ENCODE peak calls at places on chromosomes 6 and 20, in six cellular contexts. H is neuronal stem cell, U is H1, T is IMR-90, A is mesenchymal stem cell, S is trophoblast cell. X is an unnamed sample.
A peak's percentile ranks its signal among the peaks of the same experiment; 100 is the strongest.

GRCh38 chr6:24495516-24495847 is 713 bp downstream of the ALDH5A1 start:
- DNase-seq in A (peak; percentile 41), U (no peak), T (peak; percentile 14), S (no peak), H (no peak), X (peak; percentile 75)

GRCh38 chr6:42030585-42031506 is 19.5 kb upstream of the TAF8 start:
- DNase-seq in U (no peak), S (no peak), A (peak; percentile 68), T (no peak), H (no peak), X (no peak)

GRCh38 chr6:62615366-62616015 is 329.5 kb upstream of the KHDRBS2 start:
- DNase-seq in S (no peak), T (no peak), A (no peak), H (no peak), U (no peak), X (no peak)

GRCh38 chr6:3620389-3620788 is 131.1 kb downstream of the PXDC1 start:
- DNase-seq in A (no peak), H (no peak), U (no peak), S (no peak), T (no peak), X (no peak)

GRCh38 chr6:133512410-133513016 is 271.4 kb downstream of the EYA4 start:
- DNase-seq in H (peak; percentile 64), U (no peak), S (peak; percentile 24), A (peak; percentile 65), T (peak; percentile 67), X (peak; percentile 39)

GRCh38 chr6:106037060-106037459 is 49.1 kb upstream of the PRDM1 start:
- DNase-seq in H (no peak), S (no peak), T (peak; percentile 85), U (no peak), A (no peak), X (no peak)

GRCh38 chr6:32047539-32047854 is 9.3 kb downstream of the CYP21A2 start:
- DNase-seq in A (no peak), S (no peak), T (no peak), H (no peak), U (no peak), X (no peak)

GRCh38 chr20:58847483-58847882 is 3.2 kb downstream of the GNAS-AS1 start:
- DNase-seq in T (no peak), H (no peak), U (no peak), A (no peak), S (no peak), X (no peak)

GRCh38 chr6:99151634-99152344 is 197.7 kb downstream of the FAXC start:
- DNase-seq in T (peak; percentile 28), S (peak; percentile 33), H (peak; percentile 42), U (peak; percentile 33), A (peak; percentile 10), X (peak; percentile 78)

GRCh38 chr6:43276180-43277082 is 21.6 kb upstream of the SLC22A7 start:
- DNase-seq in H (no peak), T (no peak), U (no peak), S (no peak), A (peak; percentile 47), X (no peak)

GRCh38 chr6:131958551-131959470 is 7.6 kb upstream of the CCN2 start:
- DNase-seq in U (no peak), S (no peak), T (no peak), A (no peak), H (no peak), X (no peak)

GRCh38 chr6:41779793-41780622 is at the start of gene FRS3:
- DNase-seq in T (peak; percentile 92), H (peak; percentile 99), U (peak; percentile 95), S (peak; percentile 94), A (peak; percentile 91), X (peak; percentile 97)

GRCh38 chr20:4066551-4066950 is 51.2 kb upstream of the RNF24 start:
- DNase-seq in T (no peak), H (no peak), S (no peak), U (no peak), A (no peak), X (no peak)

GRCh38 chr6:41704028-41704427 is 31.4 kb downstream of the TFEB start:
- DNase-seq in T (no peak), A (no peak), H (no peak), U (no peak), S (no peak), X (no peak)

GRCh38 chr6:161522286-161522685 is 248.4 kb upstream of the AGPAT4 start:
- DNase-seq in T (no peak), A (no peak), H (no peak), S (no peak), U (no peak), X (no peak)

GRCh38 chr20:44590980-44591778 is 8.8 kb downstream of the PKIG start:
- DNase-seq in U (no peak), A (no peak), S (no peak), H (no peak), T (no peak), X (no peak)

GRCh38 chr6:43495409-43495941 is 14.7 kb downstream of the LRRC73 start:
- DNase-seq in T (no peak), H (no peak), U (no peak), S (peak; percentile 94), A (peak; percentile 32), X (no peak)

GRCh38 chr6:28953039-28953872 is 29.5 kb upstream of the TRIM27 start:
- DNase-seq in H (peak; percentile 43), S (peak; percentile 57), A (peak; percentile 69), T (peak; percentile 72), U (peak; percentile 41), X (no peak)

GRCh38 chr6:98579089-98579488 is 255.3 kb upstream of the POU3F2 start:
- DNase-seq in A (no peak), S (no peak), T (no peak), H (no peak), U (no peak), X (no peak)

DNA sequence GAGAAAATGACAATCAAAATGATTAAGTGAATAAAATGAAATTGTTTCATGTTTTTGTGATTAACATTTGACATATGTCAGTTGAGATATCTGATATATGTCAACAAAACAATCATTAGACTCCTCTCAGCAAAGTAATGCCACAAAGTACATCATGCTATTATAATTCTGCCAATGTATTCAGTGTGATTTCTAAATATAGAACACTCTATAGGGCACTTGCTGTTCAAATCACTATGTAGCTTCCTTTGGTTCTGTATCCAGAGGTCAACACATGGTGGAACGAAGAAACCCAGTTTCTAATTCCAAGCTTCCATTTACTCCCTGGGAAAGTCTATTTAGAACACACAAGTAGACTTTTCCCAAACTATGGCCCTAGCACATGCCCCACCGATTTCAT is 227.5 kb upstream of the FAM83B start:
- DNase-seq in H (no peak), U (no peak), A (no peak), T (no peak), S (no peak), X (no peak)
- H3K14ac ChIP-seq in H (no peak overlapping the region), U (no peak overlapping the region), A (no peak overlapping the region), T (peak overlapping the region; percentile 63), S (no peak overlapping the region), X (no peak overlapping the region)

GRCh38 chr6:169726049-169726400 is 1.7 kb upstream of the PHF10 start:
- DNase-seq in T (no peak), U (no peak), S (no peak), H (no peak), A (no peak), X (no peak)

GRCh38 chr6:169725270-169726048 is 1.2 kb upstream of the PHF10 start:
- DNase-seq in H (peak; percentile 78), A (peak; percentile 96), S (peak; percentile 85), U (no peak), T (peak; percentile 94), X (peak; percentile 66)

GRCh38 chr6:169723991-169724553 is at the start of gene PHF10:
- DNase-seq in U (no peak), T (no peak), A (peak; percentile 37), S (no peak), H (peak; percentile 56), X (no peak)

GRCh38 chr6:169723200-169723909 is 945 bp downstream of the PHF10 start:
- DNase-seq in A (peak; percentile 76), H (peak; percentile 35), S (peak; percentile 65), U (no peak), T (peak; percentile 66), X (peak; percentile 53)

DNA sequence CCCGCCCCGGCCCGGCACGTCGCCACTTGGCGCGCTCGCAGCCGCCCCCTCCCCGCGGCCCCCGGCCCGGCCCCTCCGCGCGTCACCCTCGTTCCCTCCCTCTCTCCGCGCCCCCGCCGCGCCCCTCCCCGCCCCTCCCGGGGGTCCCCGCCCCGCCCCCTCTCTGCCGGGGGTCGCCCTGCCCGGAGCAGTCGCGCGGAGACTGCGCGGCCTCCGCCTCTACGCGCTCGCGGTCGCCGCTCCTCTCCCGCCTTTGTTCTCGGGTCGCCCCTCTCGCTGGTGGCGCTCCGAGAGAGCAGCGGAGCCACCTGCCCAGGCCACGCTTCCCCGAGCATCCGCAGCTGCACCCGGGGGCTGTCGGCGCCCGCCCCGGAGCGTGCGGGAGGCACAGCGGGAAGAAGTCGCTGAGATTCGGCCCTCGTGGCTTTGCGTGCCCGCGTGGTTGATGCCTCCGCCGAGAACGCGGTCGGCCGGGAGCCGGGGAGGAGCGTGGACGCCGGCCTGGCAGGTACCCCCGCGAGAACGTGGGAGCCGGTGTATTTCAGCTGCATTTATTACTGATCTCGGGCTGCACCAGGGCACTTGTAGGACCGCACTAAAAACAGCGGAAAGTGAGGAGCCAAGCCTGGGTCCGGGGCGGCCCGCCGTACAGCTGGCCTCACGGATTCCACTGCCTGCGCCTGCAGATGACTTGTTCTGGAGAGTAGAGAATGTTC is 412 bp upstream of the PHF10 start:
- DNase-seq in H (peak; percentile 73), U (no peak), T (peak; percentile 24), A (peak; percentile 32), S (peak; percentile 7), X (peak; percentile 80)
- H3K4ac ChIP-seq in H (peak overlapping the region; percentile 100), U (peak overlapping the region; percentile 79), T (peak overlapping the region; percentile 74), A (peak overlapping the region; percentile 40), S (peak overlapping the region; percentile 19), X (peak overlapping the region; percentile 78)

GRCh38 chr6:149913542-149914240 is 9.2 kb downstream of the RAET1G start:
- DNase-seq in A (no peak), U (no peak), S (no peak), H (no peak), T (no peak), X (no peak)
- H4K8ac ChIP-seq in A (no peak overlapping the region), U (no peak overlapping the region), S (no peak overlapping the region), H (no peak overlapping the region), T (no peak overlapping the region), X (no peak overlapping the region)

GRCh38 chr20:13396826-13397225 is 175.8 kb downstream of the ISM1 start:
- DNase-seq in U (no peak), A (no peak), T (no peak), S (no peak), H (no peak), X (no peak)

GRCh38 chr20:13389115-13389514 is 168.0 kb downstream of the ISM1 start:
- DNase-seq in S (no peak), A (no peak), H (no peak), U (no peak), T (no peak), X (no peak)

GRCh38 chr20:13395232-13395631 is 174.2 kb downstream of the ISM1 start:
- DNase-seq in S (no peak), A (no peak), H (no peak), T (no peak), U (no peak), X (no peak)

GRCh38 chr20:13396036-13396435 is 175.0 kb downstream of the ISM1 start:
- DNase-seq in H (no peak), U (no peak), T (peak; percentile 56), S (no peak), A (peak; percentile 30), X (no peak)

DNA sequence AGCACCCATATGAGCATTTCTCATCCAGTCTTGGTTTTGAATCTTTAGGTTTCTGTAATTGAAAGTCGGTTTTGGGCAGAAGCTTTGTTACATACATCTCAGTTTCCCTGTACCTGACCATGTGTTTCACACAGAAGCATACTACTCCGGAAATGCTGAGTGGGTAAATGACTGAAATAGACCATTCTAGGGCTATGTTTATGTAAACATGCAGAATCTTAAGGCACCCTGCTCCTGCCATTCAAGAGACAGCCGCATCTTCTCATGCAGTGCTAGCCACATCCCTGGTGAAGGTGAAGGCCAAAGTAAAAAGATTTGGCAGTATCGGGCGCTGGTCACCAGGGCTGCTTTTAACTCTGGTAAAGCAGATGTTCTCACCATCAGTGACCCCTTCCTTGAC is 171.3 kb downstream of the ISM1 start:
- DNase-seq in H (no peak), T (no peak), U (no peak), A (no peak), S (no peak), X (no peak)
- H3K14ac ChIP-seq in H (no peak overlapping the region), T (no peak overlapping the region), U (no peak overlapping the region), A (no peak overlapping the region), S (no peak overlapping the region), X (no peak overlapping the region)